ENCODE peak calls at places on chromosomes 13 and 19, in five cellular contexts. Q is H1, X is neuronal stem cell, H is trophoblast cell, O is mesenchymal stem cell. Y is an unnamed sample.

GRCh38 chr19:29769997-29770396 is 41.8 kb upstream of the CCNE1 start:
- DNase-seq in Q (no peak), X (no peak), H (peak), O (no peak), Y (no peak)

GRCh38 chr13:110137677-110138008 is 169.3 kb downstream of the COL4A1 start:
- DNase-seq in Q (no peak), X (no peak), H (no peak), O (no peak), Y (no peak)

GRCh38 chr13:111925146-111925875 is 141.6 kb upstream of the SOX1 start:
- DNase-seq in Q (no peak), X (no peak), H (no peak), O (no peak), Y (peak)

GRCh38 chr19:17656970-17657369 is 31.2 kb downstream of the UNC13A start:
- DNase-seq in Q (no peak), X (no peak), H (no peak), O (no peak), Y (no peak)

GRCh38 chr19:54533476-54533875 is 30.8 kb downstream of the LAIR2 start:
- DNase-seq in Q (no peak), X (no peak), H (no peak), O (no peak), Y (no peak)

GRCh38 chr19:51012661-51013190 is 6.8 kb downstream of the KLK10 start:
- DNase-seq in Q (no peak), X (no peak), H (no peak), O (no peak), Y (no peak)

GRCh38 chr19:42178791-42179500 is 38.5 kb downstream of the DEDD2 start:
- DNase-seq in Q (peak), X (peak), H (no peak), O (no peak), Y (peak)

GRCh38 chr19:4583961-4584669 is 24.6 kb upstream of the SEMA6B start:
- DNase-seq in Q (peak), X (peak), H (no peak), O (peak), Y (peak)

GRCh38 chr19:50326101-50326664 is 3.0 kb downstream of the KCNC3 start:
- DNase-seq in Q (peak), X (no peak), H (no peak), O (no peak), Y (no peak)

GRCh38 chr19:6476155-6476895 is 5.3 kb downstream of the DENND1C start:
- DNase-seq in Q (peak), X (peak), H (no peak), O (peak), Y (peak)

GRCh38 chr13:72246396-72246795 is 379.4 kb upstream of the DACH1 start:
- DNase-seq in Q (no peak), X (no peak), H (no peak), O (no peak), Y (no peak)

GRCh38 chr19:4913996-4914735 is 4.9 kb downstream of the UHRF1 start:
- DNase-seq in Q (no peak), X (no peak), H (no peak), O (peak), Y (no peak)

GRCh38 chr19:15595069-15595468 is 19.9 kb upstream of the CYP4F8 start:
- DNase-seq in Q (no peak), X (no peak), H (no peak), O (no peak), Y (no peak)

GRCh38 chr19:7230826-7231225 is 63.4 kb downstream of the INSR start:
- DNase-seq in Q (no peak), X (no peak), H (no peak), O (no peak), Y (no peak)

GRCh38 chr13:59247166-59247565 is 916.6 kb downstream of the DIAPH3 start:
- DNase-seq in Q (no peak), X (no peak), H (no peak), O (no peak), Y (no peak)

GRCh38 chr13:44106231-44107152 is 226.8 kb downstream of the LACC1 start:
- DNase-seq in Q (no peak), X (no peak), H (peak), O (no peak), Y (no peak)

GRCh38 chr19:6528544-6529121 is 2.2 kb upstream of the TNFSF9 start:
- DNase-seq in Q (no peak), X (no peak), H (no peak), O (no peak), Y (no peak)

GRCh38 chr19:55118401-55118991 is 1.1 kb upstream of the PPP1R12C start:
- DNase-seq in Q (peak), X (peak), H (no peak), O (no peak), Y (peak)

GRCh38 chr13:52786747-52787146 is 47.1 kb upstream of the CNMD start:
- DNase-seq in Q (no peak), X (no peak), H (no peak), O (no peak), Y (no peak)

GRCh38 chr19:7709932-7710460 is 8.1 kb upstream of the FCER2 start:
- DNase-seq in Q (no peak), X (no peak), H (no peak), O (no peak), Y (no peak)

GRCh38 chr13:63209330-63210017 is 1793.8 kb upstream of the PCDH20 start:
- DNase-seq in Q (no peak), X (no peak), H (no peak), O (peak), Y (no peak)

GRCh38 chr19:52270266-52270885 is 989 bp downstream of the ZNF766 start:
- DNase-seq in Q (peak), X (no peak), H (no peak), O (no peak), Y (no peak)

GRCh38 chr19:49790866-49791265 is 22.2 kb downstream of the FUZ start:
- DNase-seq in Q (no peak), X (no peak), H (no peak), O (no peak), Y (no peak)

GRCh38 chr19:30160996-30161655 is 211.1 kb upstream of the ZNF536 start:
- DNase-seq in Q (peak), X (no peak), H (no peak), O (no peak), Y (no peak)

GRCh38 chr19:41000310-41000737 is 9.2 kb downstream of the CYP2B6 start:
- DNase-seq in Q (no peak), X (no peak), H (no peak), O (no peak), Y (no peak)

GRCh38 chr13:41054212-41054877 is 7.0 kb upstream of the WBP4 start:
- DNase-seq in Q (no peak), X (no peak), H (peak), O (peak), Y (no peak)

GRCh38 chr19:14347999-14348889 is 33.0 kb upstream of the ADGRE5 start:
- DNase-seq in Q (peak), X (peak), H (peak), O (peak), Y (peak)

GRCh38 chr13:34161829-34162544 is 344.0 kb downstream of the RFC3 start:
- DNase-seq in Q (no peak), X (no peak), H (no peak), O (peak), Y (no peak)

GRCh38 chr19:18339703-18340102 is 695 bp upstream of the PGPEP1 start:
- DNase-seq in Q (peak), X (no peak), H (no peak), O (peak), Y (peak)

GRCh38 chr13:33462109-33462508 is 176.6 kb upstream of the STARD13 start:
- DNase-seq in Q (no peak), X (no peak), H (no peak), O (no peak), Y (no peak)

DNA sequence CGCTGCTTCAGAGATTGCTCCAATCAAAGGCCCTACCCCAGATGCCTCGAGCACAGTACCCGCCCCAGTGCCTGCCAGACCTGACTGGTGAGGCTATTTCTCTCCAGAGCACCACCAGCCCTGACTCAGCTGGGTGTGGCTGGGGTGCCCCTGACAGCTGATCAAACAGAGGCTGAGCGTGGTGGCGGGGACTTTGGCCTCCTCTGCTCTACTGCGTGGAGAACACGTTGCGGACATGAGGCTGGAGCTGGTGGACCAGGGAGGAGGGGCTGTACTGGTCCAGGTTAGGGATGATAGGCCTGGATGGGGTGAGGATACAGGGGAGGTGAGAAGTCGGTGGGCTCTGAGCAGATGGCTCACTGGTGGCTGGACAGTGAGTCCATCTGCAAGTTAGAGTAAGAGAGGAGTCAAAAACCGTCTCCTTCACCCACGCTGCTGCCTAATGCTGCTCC is 3.5 kb upstream of the DOCK6 start:
- DNase-seq in Q (no peak), X (no peak), H (no peak), O (no peak), Y (no peak)
- H2BK12ac ChIP-seq in Q (peak), X (peak), H (no peak), O (no peak), Y (no peak)

DNA sequence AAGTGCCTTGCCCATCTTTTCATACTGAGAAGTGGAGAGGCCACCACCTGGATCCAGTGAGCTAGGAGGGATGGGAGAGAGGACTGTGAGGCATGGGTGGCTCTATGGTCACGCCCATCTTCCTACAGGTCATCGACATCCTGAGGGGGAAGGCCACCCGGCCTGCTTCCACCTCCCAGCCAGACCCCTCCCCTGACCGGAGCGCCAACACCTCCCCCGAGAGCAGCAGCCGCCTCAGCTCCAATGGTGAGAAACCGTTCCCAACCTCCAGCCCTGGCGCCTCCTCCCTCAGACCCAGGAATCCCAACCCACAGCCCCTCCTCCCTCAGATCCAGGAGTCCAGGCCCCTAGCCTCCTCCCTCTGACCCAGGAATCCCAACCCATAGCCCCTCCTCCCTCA is 10.1 kb downstream of the BCL3 start:
- DNase-seq in Q (peak), X (no peak), H (peak), O (peak), Y (peak)
- H3K23ac ChIP-seq in Q (no peak), X (no peak), H (no peak), O (no peak), Y (no peak)

GRCh38 chr13:50417597-50417996 is 402.4 kb downstream of the KCNRG start:
- DNase-seq in Q (no peak), X (no peak), H (no peak), O (no peak), Y (no peak)
- H3K4ac ChIP-seq in Q (no peak), X (no peak), H (no peak), O (no peak), Y (no peak)

GRCh38 chr13:61684976-61685682 is 269.5 kb upstream of the PCDH20 start:
- DNase-seq in Q (no peak), X (no peak), H (no peak), O (no peak), Y (no peak)
- H2BK12ac ChIP-seq in Q (no peak), X (no peak), H (no peak), O (no peak), Y (no peak)

DNA sequence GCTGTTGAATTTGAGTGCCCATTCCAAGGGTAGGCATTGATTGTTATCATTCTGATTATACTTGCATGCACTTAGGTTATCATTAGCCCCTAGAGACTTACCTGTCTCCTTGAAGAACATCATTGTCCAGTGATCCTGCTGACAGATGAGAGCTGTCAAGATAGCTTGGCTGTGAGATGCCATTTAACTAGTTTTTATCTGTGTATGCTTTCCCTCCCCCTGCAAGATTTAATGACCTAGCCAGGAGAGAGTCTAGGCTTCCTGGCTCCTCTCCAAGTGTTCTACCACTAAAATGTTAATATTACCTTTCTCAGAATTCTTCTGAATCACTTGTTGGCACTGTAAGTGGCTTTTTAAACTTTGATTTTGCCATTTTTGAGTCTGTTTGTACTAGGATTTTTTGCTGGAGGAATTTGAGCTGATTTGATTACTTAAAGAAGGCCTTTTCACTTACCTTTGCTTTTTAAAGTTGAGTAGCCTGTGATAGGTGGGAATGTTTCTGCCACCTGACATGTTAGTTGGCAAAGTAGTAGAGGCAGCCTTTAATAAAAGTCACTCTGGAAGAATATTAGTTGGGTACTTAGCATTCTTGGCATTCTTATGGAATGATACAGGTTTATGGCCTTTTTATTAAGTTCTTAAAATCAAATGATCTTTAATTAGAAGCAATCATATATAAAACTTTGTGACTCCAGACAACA is 41.1 kb downstream of the ARHGAP35 start:
- DNase-seq in Q (no peak), X (no peak), H (no peak), O (no peak), Y (no peak)
- H3K23ac ChIP-seq in Q (no peak), X (no peak), H (no peak), O (no peak), Y (no peak)

GRCh38 chr19:31344403-31344802 is 4.8 kb downstream of the TSHZ3 start:
- DNase-seq in Q (no peak), X (no peak), H (no peak), O (no peak), Y (peak)

GRCh38 chr19:31347828-31348314 is 1.4 kb downstream of the TSHZ3 start:
- DNase-seq in Q (no peak), X (no peak), H (no peak), O (no peak), Y (no peak)

GRCh38 chr19:31346660-31347059 is 2.6 kb downstream of the TSHZ3 start:
- DNase-seq in Q (no peak), X (no peak), H (no peak), O (no peak), Y (no peak)

GRCh38 chr19:31347356-31347755 is 1.9 kb downstream of the TSHZ3 start:
- DNase-seq in Q (no peak), X (no peak), H (no peak), O (no peak), Y (no peak)

DNA sequence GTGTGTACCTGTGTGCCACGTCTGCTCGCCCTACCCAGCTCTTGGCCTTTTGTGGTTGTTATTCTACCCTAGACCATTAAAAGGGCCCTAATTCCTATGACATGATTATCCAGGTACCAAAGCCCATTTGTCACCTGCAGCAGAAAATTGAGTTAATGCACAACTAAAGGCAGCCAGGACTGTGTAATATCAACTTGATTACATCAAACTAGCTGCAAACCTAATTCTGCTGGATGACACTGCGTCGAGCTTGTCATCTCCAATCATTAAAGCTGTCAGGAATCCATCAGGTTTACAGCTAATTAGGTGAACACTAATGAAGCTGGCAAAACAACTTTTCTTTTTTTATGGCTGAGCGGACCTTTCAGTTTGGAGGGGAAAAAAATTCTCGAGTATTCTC is 3.1 kb downstream of the TSHZ3 start:
- DNase-seq in Q (no peak), X (no peak), H (no peak), O (no peak), Y (no peak)
- H3K4ac ChIP-seq in Q (no peak), X (no peak), H (no peak), O (no peak), Y (no peak)

GRCh38 chr19:39563408-39563807 is 23.4 kb upstream of the EID2 start:
- DNase-seq in Q (no peak), X (no peak), H (no peak), O (no peak), Y (no peak)
- H2BK12ac ChIP-seq in Q (no peak), X (no peak), H (peak), O (no peak), Y (no peak)

GRCh38 chr13:83895994-83896580 is 13.8 kb upstream of the SLITRK1 start:
- DNase-seq in Q (no peak), X (no peak), H (no peak), O (peak), Y (no peak)
- H3K23ac ChIP-seq in Q (no peak), X (no peak), H (no peak), O (no peak), Y (no peak)